ENCODE peak calls at places on chromosomes 2 and 18, in five cellular contexts. One of them, this sample, is unnamed. For H3K27me3, the result is how much of the 10 kb centered on the place peaks cover.

GRCh38 chr18:10240276-10240675 is 214.2 kb upstream of the APCDD1 start:
- DNase-seq in PC-3: no peak
- DNase-seq in GM23338: no peak
- DNase-seq in HCT116: no peak
- DNase-seq in cardiac muscle cell: no peak
- DNase-seq in this sample: no peak

GRCh38 chr2:9543557-9543956 is 12.1 kb downstream of the ADAM17 start:
- DNase-seq in PC-3: no peak
- DNase-seq in GM23338: no peak
- DNase-seq in HCT116: no peak
- DNase-seq in cardiac muscle cell: no peak
- DNase-seq in this sample: no peak

GRCh38 chr2:198657520-198658121 is 800.1 kb downstream of the SATB2 start:
- DNase-seq in PC-3: peak
- DNase-seq in GM23338: peak
- DNase-seq in HCT116: peak
- DNase-seq in cardiac muscle cell: peak
- DNase-seq in this sample: peak

GRCh38 chr18:59547691-59548182 is 149.5 kb downstream of the CCBE1 start:
- DNase-seq in PC-3: no peak
- DNase-seq in GM23338: peak
- DNase-seq in HCT116: no peak
- DNase-seq in cardiac muscle cell: peak
- DNase-seq in this sample: peak

GRCh38 chr2:204914708-204915107 is 369.4 kb downstream of the PARD3B start:
- DNase-seq in PC-3: no peak
- DNase-seq in GM23338: no peak
- DNase-seq in HCT116: no peak
- DNase-seq in cardiac muscle cell: no peak
- DNase-seq in this sample: no peak

GRCh38 chr2:37615808-37616673 is 55.4 kb downstream of the CDC42EP3 start:
- DNase-seq in PC-3: no peak
- DNase-seq in GM23338: no peak
- DNase-seq in HCT116: no peak
- DNase-seq in cardiac muscle cell: no peak
- DNase-seq in this sample: no peak

GRCh38 chr2:207506426-207506825 is 23.3 kb upstream of the CREB1 start:
- DNase-seq in PC-3: no peak
- DNase-seq in GM23338: no peak
- DNase-seq in HCT116: no peak
- DNase-seq in cardiac muscle cell: no peak
- DNase-seq in this sample: no peak

GRCh38 chr2:172200495-172201085 is 97.9 kb upstream of the DLX2 start:
- DNase-seq in PC-3: peak
- DNase-seq in GM23338: peak
- DNase-seq in HCT116: peak
- DNase-seq in cardiac muscle cell: no peak
- DNase-seq in this sample: no peak

GRCh38 chr2:204900910-204901309 is 355.6 kb downstream of the PARD3B start:
- DNase-seq in PC-3: peak
- DNase-seq in GM23338: no peak
- DNase-seq in HCT116: no peak
- DNase-seq in cardiac muscle cell: no peak
- DNase-seq in this sample: no peak

GRCh38 chr2:26922638-26923466 is 47.6 kb upstream of the MAPRE3 start:
- DNase-seq in PC-3: peak
- DNase-seq in GM23338: peak
- DNase-seq in HCT116: peak
- DNase-seq in cardiac muscle cell: peak
- DNase-seq in this sample: peak

GRCh38 chr2:37489536-37489935 is 145.1 kb downstream of the QPCT start:
- DNase-seq in PC-3: no peak
- DNase-seq in GM23338: no peak
- DNase-seq in HCT116: no peak
- DNase-seq in cardiac muscle cell: no peak
- DNase-seq in this sample: no peak

GRCh38 chr2:196987654-196988364 is 61.3 kb upstream of the PGAP1 start:
- DNase-seq in PC-3: peak
- DNase-seq in GM23338: peak
- DNase-seq in HCT116: peak
- DNase-seq in cardiac muscle cell: peak
- DNase-seq in this sample: no peak

GRCh38 chr2:19738707-19739106 is 163.1 kb downstream of the TTC32 start:
- DNase-seq in PC-3: no peak
- DNase-seq in GM23338: no peak
- DNase-seq in HCT116: no peak
- DNase-seq in cardiac muscle cell: no peak
- DNase-seq in this sample: no peak

GRCh38 chr2:167192833-167193232 is 304.6 kb downstream of the XIRP2 start:
- DNase-seq in PC-3: peak
- DNase-seq in GM23338: no peak
- DNase-seq in HCT116: no peak
- DNase-seq in cardiac muscle cell: no peak
- DNase-seq in this sample: no peak

GRCh38 chr18:73614812-73615211 is 532.8 kb downstream of the FBXO15 start:
- DNase-seq in PC-3: peak
- DNase-seq in GM23338: no peak
- DNase-seq in HCT116: no peak
- DNase-seq in cardiac muscle cell: no peak
- DNase-seq in this sample: no peak

GRCh38 chr2:26039603-26040367 is 5.9 kb downstream of the RAB10 start:
- DNase-seq in PC-3: no peak
- DNase-seq in GM23338: no peak
- DNase-seq in HCT116: no peak
- DNase-seq in cardiac muscle cell: no peak
- DNase-seq in this sample: no peak

GRCh38 chr2:25453199-25453903 is 111.6 kb upstream of the DNMT3A start:
- DNase-seq in PC-3: no peak
- DNase-seq in GM23338: no peak
- DNase-seq in HCT116: no peak
- DNase-seq in cardiac muscle cell: no peak
- DNase-seq in this sample: no peak

GRCh38 chr2:118856330-118856977 is 9.0 kb upstream of the EN1 start:
- DNase-seq in PC-3: no peak
- DNase-seq in GM23338: no peak
- DNase-seq in HCT116: no peak
- DNase-seq in cardiac muscle cell: no peak
- DNase-seq in this sample: peak

GRCh38 chr2:99485824-99486223 is 4.0 kb downstream of the REV1 start:
- DNase-seq in PC-3: no peak
- DNase-seq in GM23338: peak
- DNase-seq in HCT116: no peak
- DNase-seq in cardiac muscle cell: no peak
- DNase-seq in this sample: no peak

GRCh38 chr2:176907341-176907740 is 305.3 kb upstream of the HNRNPA3 start:
- DNase-seq in PC-3: no peak
- DNase-seq in GM23338: no peak
- DNase-seq in HCT116: no peak
- DNase-seq in cardiac muscle cell: no peak
- DNase-seq in this sample: no peak

GRCh38 chr2:162025121-162025911 is 48.7 kb downstream of the DPP4 start:
- DNase-seq in PC-3: peak
- DNase-seq in GM23338: no peak
- DNase-seq in HCT116: no peak
- DNase-seq in cardiac muscle cell: no peak
- DNase-seq in this sample: no peak

GRCh38 chr18:67417864-67418523 is 98.5 kb downstream of the DSEL start:
- DNase-seq in PC-3: peak
- DNase-seq in GM23338: no peak
- DNase-seq in HCT116: no peak
- DNase-seq in cardiac muscle cell: no peak
- DNase-seq in this sample: no peak

GRCh38 chr2:161651547-161651946 is 27.3 kb downstream of the SLC4A10 start:
- DNase-seq in PC-3: no peak
- DNase-seq in GM23338: no peak
- DNase-seq in HCT116: no peak
- DNase-seq in cardiac muscle cell: no peak
- DNase-seq in this sample: no peak

GRCh38 chr18:79607361-79607930 is 72.2 kb upstream of the CTDP1 start:
- DNase-seq in PC-3: no peak
- DNase-seq in GM23338: no peak
- DNase-seq in HCT116: no peak
- DNase-seq in cardiac muscle cell: no peak
- DNase-seq in this sample: no peak

GRCh38 chr2:19746611-19747309 is 155.0 kb downstream of the TTC32 start:
- DNase-seq in PC-3: peak
- DNase-seq in GM23338: peak
- DNase-seq in HCT116: no peak
- DNase-seq in cardiac muscle cell: peak
- DNase-seq in this sample: peak

DNA sequence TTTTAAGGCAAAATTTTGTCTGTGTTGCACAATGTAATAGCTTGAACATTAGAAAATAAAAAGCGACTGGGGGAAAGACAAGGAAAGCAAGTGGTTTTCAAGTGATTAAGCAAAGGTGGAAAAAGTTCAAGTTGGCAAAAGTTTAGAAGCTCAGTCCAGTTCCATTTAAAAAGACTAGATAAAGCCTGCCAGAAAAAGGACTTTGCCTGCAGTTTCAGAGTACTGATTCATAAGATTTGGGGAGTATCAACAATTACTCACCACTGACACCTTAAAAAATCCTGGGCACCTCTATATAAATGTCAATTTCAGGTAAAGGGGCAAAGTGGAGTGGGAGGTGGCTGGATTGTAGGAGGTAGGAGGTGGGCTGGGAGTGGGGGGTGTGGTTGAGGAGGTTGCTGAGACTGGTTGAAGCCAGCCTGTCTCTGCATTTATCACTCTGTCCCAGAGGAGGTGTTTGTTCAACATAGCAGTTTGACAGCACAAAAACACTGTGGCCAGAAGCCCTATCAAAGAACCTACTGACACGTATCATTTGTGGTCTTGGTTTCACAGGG is 14.6 kb downstream of the ZEB2 start:
- DNase-seq in PC-3: peak
- DNase-seq in GM23338: no peak
- DNase-seq in HCT116: no peak
- DNase-seq in cardiac muscle cell: peak
- DNase-seq in this sample: no peak
- H3K4me3 ChIP-seq in PC-3: no peak
- H3K4me3 ChIP-seq in GM23338: no peak
- H3K4me3 ChIP-seq in HCT116: no peak
- H3K4me3 ChIP-seq in cardiac muscle cell: no peak
- H3K4me3 ChIP-seq in this sample: no peak

GRCh38 chr2:219325657-219326056 is 6.9 kb downstream of the RESP18 start:
- DNase-seq in PC-3: no peak
- DNase-seq in GM23338: no peak
- DNase-seq in HCT116: no peak
- DNase-seq in cardiac muscle cell: no peak
- DNase-seq in this sample: no peak
- H3K27me3 ChIP-seq in PC-3: under half
- H3K27me3 ChIP-seq in GM23338: under half
- H3K27me3 ChIP-seq in HCT116: under half
- H3K27me3 ChIP-seq in cardiac muscle cell: half or more
- H3K27me3 ChIP-seq in this sample: under half

DNA sequence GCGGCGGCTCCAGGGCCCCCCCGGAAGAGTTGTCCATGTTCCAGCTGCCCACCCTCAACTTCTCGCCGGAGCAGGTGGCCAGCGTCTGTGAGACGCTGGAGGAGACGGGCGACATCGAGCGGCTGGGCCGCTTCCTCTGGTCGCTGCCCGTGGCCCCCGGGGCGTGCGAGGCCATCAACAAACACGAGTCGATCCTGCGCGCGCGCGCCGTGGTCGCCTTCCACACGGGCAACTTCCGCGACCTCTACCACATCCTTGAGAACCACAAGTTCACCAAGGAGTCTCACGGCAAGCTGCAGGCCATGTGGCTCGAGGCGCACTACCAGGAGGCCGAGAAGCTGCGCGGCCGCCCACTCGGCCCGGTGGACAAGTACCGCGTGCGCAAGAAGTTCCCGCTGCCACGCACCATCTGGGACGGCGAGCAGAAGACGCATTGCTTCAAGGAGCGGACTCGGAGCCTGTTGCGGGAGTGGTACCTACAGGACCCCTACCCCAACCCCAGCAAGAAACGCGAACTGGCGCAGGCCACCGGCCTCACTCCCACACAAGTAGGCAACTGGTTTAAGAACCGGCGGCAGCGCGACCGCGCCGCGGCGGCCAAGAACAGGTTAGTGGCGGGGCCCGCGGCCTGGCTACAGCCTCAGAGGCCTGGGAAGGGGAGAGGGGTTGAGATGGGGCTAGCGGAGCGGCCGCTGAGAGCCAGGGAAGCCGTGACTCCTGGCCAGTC is 965 bp downstream of the SIX3 start:
- DNase-seq in PC-3: no peak
- DNase-seq in GM23338: no peak
- DNase-seq in HCT116: no peak
- DNase-seq in cardiac muscle cell: no peak
- DNase-seq in this sample: peak
- H3K4me3 ChIP-seq in PC-3: peak
- H3K4me3 ChIP-seq in GM23338: peak
- H3K4me3 ChIP-seq in HCT116: no peak
- H3K4me3 ChIP-seq in cardiac muscle cell: peak
- H3K4me3 ChIP-seq in this sample: peak

DNA sequence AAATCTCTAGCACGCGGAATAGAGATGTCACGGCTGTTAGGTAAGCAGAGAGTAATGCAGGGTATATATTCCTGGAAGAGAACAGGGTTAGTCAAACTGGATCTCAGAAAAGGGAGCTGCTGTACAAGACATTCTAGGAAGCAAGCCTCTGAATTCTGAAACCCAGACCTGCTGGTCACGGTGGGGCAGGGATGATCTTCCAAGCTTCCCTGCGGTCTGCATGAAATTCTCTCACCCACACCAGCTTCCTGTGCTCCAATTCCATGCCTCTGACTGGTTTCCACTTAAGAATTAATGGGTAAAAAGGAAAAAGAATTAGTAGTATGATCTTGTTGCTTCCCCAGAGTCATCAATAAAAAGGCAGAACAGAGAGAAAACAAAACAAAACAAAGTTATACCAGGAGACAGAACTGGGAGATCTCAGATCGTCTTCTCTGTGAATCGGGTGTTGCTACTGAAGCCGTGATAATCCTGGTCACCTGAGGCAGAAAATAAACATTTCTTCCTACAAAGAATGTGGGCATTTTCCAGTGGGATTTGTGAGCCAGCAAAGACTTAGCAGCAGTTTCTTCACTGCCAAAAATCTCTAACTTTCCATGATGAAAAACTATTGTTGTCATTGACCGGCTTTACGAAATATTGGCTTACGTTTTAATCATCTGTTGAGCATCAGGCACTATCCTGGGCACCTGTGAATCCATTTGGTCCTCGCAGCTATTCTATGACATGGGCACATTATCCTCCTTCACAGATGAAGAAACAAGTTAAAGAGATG is 5.3 kb upstream of the CYP27C1 start:
- DNase-seq in PC-3: peak
- DNase-seq in GM23338: no peak
- DNase-seq in HCT116: no peak
- DNase-seq in cardiac muscle cell: no peak
- DNase-seq in this sample: no peak
- H3K27me3 ChIP-seq in PC-3: under half
- H3K27me3 ChIP-seq in GM23338: under half
- H3K27me3 ChIP-seq in HCT116: under half
- H3K27me3 ChIP-seq in cardiac muscle cell: under half
- H3K27me3 ChIP-seq in this sample: under half